ENCODE peak calls at places on chromosomes 12 and 14, in ten cellular contexts. I, Y, P, G, V, U, R, S, T and W are unnamed samples.

GRCh38 chr14:103031956-103032355 is 25.4 kb downstream of the CDC42BPB start:
- DNase-seq in Y (no peak), U (no peak), V (no peak), I (no peak), R (no peak), G (no peak), S (no peak), T (no peak), P (no peak), W (no peak)

GRCh38 chr12:14810953-14811483 is 3.0 kb downstream of the SMCO3 start:
- DNase-seq in U (no peak), P (no peak), G (no peak), I (peak; percentile 64), R (peak; percentile 53), T (no peak), V (peak; percentile 11), S (no peak), Y (no peak), W (no peak)

GRCh38 chr12:121637231-121637914 is 11.0 kb downstream of the ORAI1 start:
- DNase-seq in R (no peak), Y (peak; percentile 13), T (no peak), I (no peak), P (peak; percentile 76), U (no peak), V (no peak), S (no peak), G (no peak), W (peak; percentile 83)

GRCh38 chr12:54980341-54980740 is 4.2 kb downstream of the TESPA1 start:
- DNase-seq in U (no peak), I (no peak), G (no peak), T (no peak), S (no peak), R (no peak), P (peak; percentile 44), Y (no peak), V (no peak), W (peak; percentile 17)

GRCh38 chr12:95412826-95413311 is 61.1 kb upstream of the METAP2 start:
- DNase-seq in G (no peak), P (no peak), I (peak; percentile 78), T (peak; percentile 85), Y (no peak), R (peak; percentile 98), S (no peak), V (peak; percentile 58), U (peak; percentile 91), W (no peak)

GRCh38 chr14:73723799-73724621 is 9.8 kb upstream of the PNMA1 start:
- DNase-seq in Y (no peak), P (no peak), S (no peak), T (peak; percentile 95), V (peak; percentile 69), I (peak; percentile 97), U (peak; percentile 67), G (no peak), R (peak; percentile 99), W (no peak)

GRCh38 chr12:9163392-9163791 is 44.8 kb downstream of the PZP start:
- DNase-seq in V (no peak), U (no peak), S (no peak), T (no peak), G (no peak), Y (no peak), I (no peak), R (no peak), P (no peak), W (no peak)

GRCh38 chr12:81077329-81077685 is 572 bp upstream of the ACSS3 start:
- DNase-seq in R (peak; percentile 16), U (no peak), P (no peak), Y (peak; percentile 27), T (peak; percentile 57), G (no peak), I (no peak), S (peak; percentile 56), V (no peak), W (no peak)

GRCh38 chr14:104886690-104887622 is 21.9 kb downstream of the CEP170B start:
- DNase-seq in T (no peak), V (no peak), G (no peak), Y (no peak), I (no peak), S (peak; percentile 56), U (no peak), P (no peak), R (no peak), W (no peak)

GRCh38 chr14:99790978-99791376 is 2.2 kb upstream of the EML1 start:
- DNase-seq in I (peak; percentile 85), R (no peak), G (no peak), T (no peak), P (no peak), S (no peak), Y (no peak), V (peak; percentile 55), U (no peak), W (no peak)

GRCh38 chr14:23055147-23055550 is 2.2 kb downstream of the CDH24 start:
- DNase-seq in V (no peak), T (no peak), Y (no peak), P (no peak), R (no peak), U (no peak), G (no peak), I (no peak), S (no peak), W (no peak)

GRCh38 chr12:52036587-52037171 is 14.6 kb upstream of the NR4A1 start:
- DNase-seq in P (peak; percentile 89), R (peak; percentile 85), U (peak; percentile 73), G (no peak), V (peak; percentile 72), Y (peak; percentile 65), I (peak; percentile 68), T (peak; percentile 60), S (peak; percentile 96), W (peak; percentile 87)

GRCh38 chr14:92964124-92965109 is 41.5 kb downstream of the CHGA start:
- DNase-seq in S (no peak), Y (no peak), U (no peak), T (no peak), R (no peak), P (no peak), I (no peak), G (no peak), V (no peak), W (no peak)

GRCh38 chr14:26841920-26842741 is 244.3 kb upstream of the NOVA1 start:
- DNase-seq in T (peak; percentile 98), R (no peak), V (peak; percentile 64), G (no peak), U (peak; percentile 32), P (no peak), Y (no peak), S (peak; percentile 77), I (peak; percentile 94), W (no peak)

GRCh38 chr14:100676089-100676685 is 50.5 kb upstream of the DLK1 start:
- DNase-seq in V (peak; percentile 26), T (no peak), G (no peak), U (no peak), I (peak; percentile 32), Y (no peak), P (no peak), R (no peak), S (no peak), W (no peak)

GRCh38 chr12:8449293-8449944 is 6.3 kb upstream of the CLEC6A start:
- DNase-seq in G (no peak), S (no peak), V (no peak), I (no peak), R (no peak), T (no peak), U (no peak), Y (no peak), P (no peak), W (no peak)

GRCh38 chr14:58907803-58908202 is 270.0 kb downstream of the DACT1 start:
- DNase-seq in R (peak; percentile 71), U (no peak), S (no peak), V (no peak), Y (no peak), I (no peak), P (no peak), T (peak; percentile 76), G (no peak), W (no peak)

GRCh38 chr14:90368946-90369721 is 27.7 kb upstream of the CALM1 start:
- DNase-seq in R (peak; percentile 62), U (no peak), I (peak; percentile 21), T (peak; percentile 10), S (no peak), P (no peak), G (no peak), V (no peak), Y (peak; percentile 29), W (no peak)

GRCh38 chr12:817941-818600 is 65.7 kb downstream of the WNK1 start:
- DNase-seq in S (no peak), Y (no peak), R (peak; percentile 12), V (no peak), I (no peak), T (no peak), G (no peak), U (no peak), P (no peak), W (no peak)

GRCh38 chr12:116547955-116548471 is 11.2 kb upstream of the MAP1LC3B2 start:
- DNase-seq in P (no peak), T (peak; percentile 53), I (no peak), U (no peak), S (no peak), V (no peak), G (no peak), R (peak; percentile 35), Y (no peak), W (no peak)